ENCODE peak calls at places on chromosomes 5 and 9, in five cellular contexts. X is suprapubic skin, G is GM12878, N is heart left ventricle, A is vagina. W is an unnamed sample.

GRCh38 chr5:13480834-13481233 is 463.7 kb downstream of the DNAH5 start:
- DNase-seq in N (no peak), X (no peak), A (no peak), G (no peak), W (no peak)

GRCh38 chr9:95008151-95008771 is 281.8 kb downstream of the AOPEP start:
- DNase-seq in X (no peak), G (no peak), N (no peak), A (no peak), W (no peak)

GRCh38 chr5:149047462-149047861 is 15.4 kb downstream of the SH3TC2 start:
- DNase-seq in A (no peak), X (no peak), N (no peak), G (no peak), W (no peak)

GRCh38 chr5:94431696-94432095 is 186.7 kb downstream of the KIAA0825 start:
- DNase-seq in G (no peak), N (no peak), A (no peak), X (no peak), W (no peak)

GRCh38 chr5:68682400-68683152 is 411.2 kb upstream of the SLC30A5 start:
- DNase-seq in N (no peak), X (no peak), A (no peak), G (no peak), W (no peak)

GRCh38 chr9:13181652-13182051 is 97.8 kb downstream of the MPDZ start:
- DNase-seq in X (no peak), N (no peak), G (no peak), A (no peak), W (no peak)

GRCh38 chr9:34328500-34328982 is 527 bp downstream of the KIF24 start:
- DNase-seq in X (no peak), G (peak; percentile 5), N (no peak), A (no peak), W (no peak)

GRCh38 chr5:95808686-95809413 is 13.7 kb downstream of the GLRX start:
- DNase-seq in A (peak; percentile 95), X (peak; percentile 90), G (peak; percentile 98), N (peak; percentile 91), W (peak; percentile 95)

GRCh38 chr5:159311063-159311462 is 19.2 kb downstream of the IL12B start:
- DNase-seq in X (no peak), G (no peak), A (no peak), N (no peak), W (no peak)

GRCh38 chr9:75993434-75993833 is 103.0 kb downstream of the PCSK5 start:
- DNase-seq in A (no peak), N (no peak), X (no peak), G (no peak), W (no peak)

GRCh38 chr5:76413746-76414145 is 10.7 kb downstream of the IQGAP2 start:
- DNase-seq in X (no peak), G (no peak), N (no peak), A (no peak), W (no peak)

GRCh38 chr5:57442080-57442839 is 40.4 kb downstream of the ACTBL2 start:
- DNase-seq in N (no peak), X (no peak), G (no peak), A (no peak), W (peak; percentile 79)

GRCh38 chr5:104635216-104635615 is 1072.6 kb upstream of the NUDT12 start:
- DNase-seq in A (no peak), N (no peak), G (no peak), X (no peak), W (no peak)

GRCh38 chr9:95506438-95506691 is 10.4 kb downstream of the PTCH1 start:
- DNase-seq in G (no peak), A (no peak), N (peak; percentile 64), X (no peak), W (no peak)

GRCh38 chr5:1874820-1875219 is 7.9 kb downstream of the IRX4 start:
- DNase-seq in G (no peak), N (no peak), A (no peak), X (no peak), W (no peak)

GRCh38 chr5:59337240-59337639 is 556.3 kb downstream of the PDE4D start:
- DNase-seq in A (no peak), N (no peak), G (no peak), X (no peak), W (no peak)

GRCh38 chr5:57575839-57576238 is 93.2 kb upstream of the ACTBL2 start:
- DNase-seq in X (no peak), A (no peak), N (no peak), G (no peak), W (no peak)

GRCh38 chr9:6681957-6682501 is 36.5 kb upstream of the GLDC start:
- DNase-seq in G (no peak), X (no peak), N (no peak), A (peak; percentile 89), W (no peak)

GRCh38 chr5:132180134-132180745 is 47.4 kb downstream of the P4HA2 start:
- DNase-seq in G (no peak), X (no peak), A (no peak), N (no peak), W (no peak)

GRCh38 chr5:31283326-31283725 is 89.8 kb downstream of the CDH6 start:
- DNase-seq in X (no peak), A (no peak), N (no peak), G (no peak), W (no peak)

GRCh38 chr5:92687793-92688467 is 893.1 kb downstream of the NR2F1-AS1 start:
- DNase-seq in N (no peak), G (no peak), A (no peak), X (no peak), W (no peak)

GRCh38 chr9:76162751-76163500 is 231.3 kb downstream of the RFK start:
- DNase-seq in G (no peak), A (no peak), N (peak; percentile 29), X (no peak), W (no peak)

DNA sequence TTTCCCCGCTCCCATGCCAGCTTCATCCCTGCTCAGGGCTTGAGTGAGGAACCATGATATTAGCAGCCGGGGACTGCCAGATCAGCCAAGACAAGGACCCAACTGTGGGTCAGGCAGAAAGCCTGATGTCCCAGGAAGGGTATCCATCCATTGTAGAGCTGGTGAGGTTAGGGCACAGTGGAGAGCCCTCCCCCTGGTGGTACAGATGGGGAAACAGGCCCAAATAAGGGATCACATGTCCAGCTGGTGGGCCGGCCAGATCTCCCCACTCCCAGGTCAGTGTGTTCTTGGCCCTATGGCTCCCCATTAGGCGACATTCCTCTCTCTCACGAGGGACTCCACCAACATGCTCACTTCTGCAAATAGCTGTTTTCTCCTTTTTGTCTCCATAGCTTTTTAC is 9.0 kb downstream of the CDX1 start:
- DNase-seq in G (no peak), A (no peak), N (no peak), X (no peak), W (no peak)
- TF ChIP-seq CTCF in G (peak; percentile 62), A (no peak), N (peak; percentile 14), X (peak; percentile 19), W (peak; percentile 17)

DNA sequence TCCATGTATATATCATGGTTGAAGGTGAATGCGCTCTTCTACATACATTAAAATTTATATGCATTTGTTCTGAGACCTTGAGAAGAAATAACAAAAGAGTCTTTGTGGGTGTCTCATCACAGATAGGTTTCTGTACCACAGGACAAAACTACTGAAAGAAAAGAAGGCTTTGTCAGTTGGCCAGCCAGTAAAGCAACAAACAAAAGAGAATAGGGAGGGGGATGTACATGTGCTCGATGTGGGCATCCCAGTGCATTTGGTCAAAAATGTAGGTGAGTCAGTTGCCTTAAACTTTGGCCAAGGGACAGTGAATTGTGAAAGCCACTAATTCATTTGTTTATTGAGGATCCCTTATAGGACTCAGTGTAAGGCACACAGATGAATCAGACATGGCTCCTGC is 13.3 kb downstream of the RBM18 start:
- DNase-seq in X (no peak), A (no peak), G (no peak), N (no peak), W (no peak)
- H3K36me3 ChIP-seq in X (peaks cover 50% of the 10 kb centered on the region), A (no peaks in the 10 kb centered on the region), G (peaks cover 5% of the 10 kb centered on the region), N (peaks cover 76% of the 10 kb centered on the region), W (peaks cover 72% of the 10 kb centered on the region)

GRCh38 chr9:136056546-136057235 is 38.4 kb downstream of the NACC2 start:
- DNase-seq in G (no peak), N (no peak), A (peak; percentile 64), X (no peak), W (peak; percentile 59)
- TF ChIP-seq POLR2A in G (no peak), N (no peak), A (no peak), X (no peak), W (no peak)

GRCh38 chr5:130715541-130715940 is 449.5 kb downstream of the HINT1 start:
- DNase-seq in X (no peak), A (no peak), N (no peak), G (no peak), W (no peak)

GRCh38 chr5:130724658-130725057 is 440.4 kb downstream of the HINT1 start:
- DNase-seq in A (no peak), N (no peak), X (no peak), G (no peak), W (no peak)

DNA sequence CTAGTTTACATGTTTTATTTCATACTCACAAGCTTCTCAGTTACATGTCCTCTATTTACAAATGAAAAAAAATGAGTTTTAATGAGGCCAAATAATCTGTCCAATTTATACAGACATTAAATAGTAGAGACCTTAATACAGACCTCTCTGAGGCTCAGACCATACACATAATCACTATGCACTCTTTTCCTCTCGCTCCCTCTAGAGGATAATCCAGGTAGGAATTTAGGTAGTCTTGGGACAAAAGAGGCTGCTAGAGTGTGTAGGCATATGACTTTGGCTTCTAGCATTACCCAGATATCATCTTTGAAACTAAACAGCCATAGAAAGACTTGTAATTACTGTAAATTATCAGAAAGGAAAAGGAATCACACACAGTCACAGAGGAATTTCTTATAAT is 444.7 kb downstream of the HINT1 start:
- DNase-seq in X (no peak), G (no peak), N (no peak), A (no peak), W (no peak)
- TF ChIP-seq CTCF in X (peak; percentile 30), G (no peak), N (no peak), A (no peak), W (no peak)

GRCh38 chr9:132622144-132622543 is 39.7 kb downstream of the BARHL1 start:
- DNase-seq in A (no peak), G (no peak), X (no peak), N (peak; percentile 35), W (no peak)

GRCh38 chr9:132614324-132614723 is 31.9 kb downstream of the BARHL1 start:
- DNase-seq in A (no peak), X (no peak), G (no peak), N (no peak), W (no peak)

GRCh38 chr9:132615822-132616221 is 33.4 kb downstream of the BARHL1 start:
- DNase-seq in N (no peak), G (no peak), A (no peak), X (no peak), W (no peak)

DNA sequence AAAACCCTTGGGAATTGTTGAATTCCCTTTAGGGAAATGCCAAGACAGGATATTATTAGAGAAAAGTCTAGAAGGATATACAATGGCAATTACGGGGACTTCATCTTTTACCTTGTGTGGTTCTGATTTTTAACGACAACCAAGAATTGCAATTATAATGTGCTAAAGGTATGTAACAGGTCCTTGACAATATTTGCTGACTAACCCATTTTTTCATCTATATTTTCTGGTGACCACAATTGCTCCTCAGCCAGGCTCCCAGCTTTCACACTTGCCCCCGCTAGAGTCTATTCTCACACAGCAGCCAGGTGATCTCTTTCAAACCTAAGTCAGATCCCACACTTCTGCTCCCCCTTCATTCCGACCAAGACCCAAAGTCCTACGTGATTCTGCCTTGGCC is 34.3 kb downstream of the BARHL1 start:
- DNase-seq in G (no peak), N (no peak), A (no peak), X (no peak), W (no peak)
- H3K36me3 ChIP-seq in G (peaks cover 5% of the 10 kb centered on the region), N (peaks cover 90% of the 10 kb centered on the region), A (no peaks in the 10 kb centered on the region), X (peaks cover 80% of the 10 kb centered on the region), W (peaks cover 20% of the 10 kb centered on the region)

GRCh38 chr9:137240321-137240840 is 706 bp upstream of the TUBB4B start:
- DNase-seq in G (no peak), N (peak; percentile 91), X (peak; percentile 91), A (no peak), W (peak; percentile 92)
- TF ChIP-seq POLR2A in G (no peak), N (peak; percentile 61), X (peak; percentile 28), A (no peak), W (no peak)